ENCODE peak calls at places on chromosomes 12 and 14, in eight cellular contexts. G, O, K, Q, Z, V, I and S are unnamed samples.

GRCh38 chr14:90301580-90302181 is 30.1 kb downstream of the NRDE2 start:
- DNase-seq in I (no peak), V (no peak), K (no peak), Q (no peak), G (peak), O (no peak), Z (peak), S (peak)

GRCh38 chr14:20019257-20019865 is at the start of gene OR4K14:
- DNase-seq in G (no peak), O (no peak), Z (no peak), K (no peak), Q (no peak), I (no peak), V (no peak), S (no peak)

GRCh38 chr12:77377116-77377515 is 311.7 kb upstream of the E2F7 start:
- DNase-seq in O (no peak), Q (no peak), V (no peak), G (peak), I (no peak), Z (peak), K (no peak), S (no peak)

GRCh38 chr12:32467959-32468863 is 68.9 kb downstream of the FGD4 start:
- DNase-seq in Q (no peak), O (no peak), I (no peak), G (no peak), K (no peak), V (no peak), Z (no peak), S (no peak)

GRCh38 chr12:24487606-24488005 is 461.3 kb downstream of the BCAT1 start:
- DNase-seq in O (no peak), K (no peak), V (no peak), Q (no peak), Z (no peak), G (no peak), I (no peak), S (no peak)

GRCh38 chr12:49428652-49429549 is 61.6 kb downstream of the SPATS2 start:
- DNase-seq in V (no peak), I (no peak), O (no peak), K (no peak), G (peak), Q (no peak), Z (peak), S (peak)

GRCh38 chr12:122891661-122892525 is 4.0 kb downstream of the VPS37B start:
- DNase-seq in V (no peak), Q (no peak), I (no peak), K (no peak), Z (peak), O (no peak), G (peak), S (no peak)

GRCh38 chr14:55754871-55755270 is 174.9 kb downstream of the KTN1 start:
- DNase-seq in I (no peak), Q (no peak), V (no peak), Z (no peak), G (no peak), K (no peak), O (no peak), S (no peak)

GRCh38 chr14:20732950-20733650 is 12.6 kb upstream of the EDDM3A start:
- DNase-seq in Q (no peak), G (no peak), K (no peak), O (no peak), V (no peak), Z (no peak), I (no peak), S (no peak)

GRCh38 chr12:58883576-58884334 is 36.5 kb downstream of the LRIG3 start:
- DNase-seq in Z (no peak), I (no peak), K (no peak), V (no peak), O (no peak), Q (no peak), G (no peak), S (no peak)